ENCODE peak calls at places on chromosome 21, in nine cellular contexts. W is sciatic nerve; H is stimulated activated CD4-positive, alpha-beta T cell treated with anti-CD3 and anti-CD28 coated beads, TNF-alpha, amount 100 ng/mL, for 24 hours; T is NCI-H1092 treated with DMSO at 0.1 percent for 48 hours; C is WTC11; E is activated T-cell treated with anti-CD3 and anti-CD28 coated beads for 1 hour; Y is astrocyte of the spinal cord; P is AG10803; L is tibial artery. J is an unnamed sample.

GRCh38 chr21:43020177-43020576 is 45.8 kb downstream of the PKNOX1 start:
- DNase-seq in W (no peak), H (no peak), T (no peak), C (no peak), E (no peak), Y (no peak), P (no peak), L (no peak), J (no peak)

GRCh38 chr21:35323947-35324346 is 274.8 kb upstream of the RUNX1 start:
- DNase-seq in W (no peak), H (no peak), T (no peak), C (no peak), E (no peak), Y (peak), P (peak), L (peak), J (no peak)

GRCh38 chr21:38459490-38459889 is 38.8 kb downstream of the ERG start:
- DNase-seq in W (no peak), H (no peak), T (no peak), C (no peak), E (no peak), Y (no peak), P (no peak), L (no peak), J (no peak)

GRCh38 chr21:41597227-41597626 is 89.3 kb upstream of the TMPRSS2 start:
- DNase-seq in W (peak), H (no peak), T (no peak), C (no peak), E (no peak), Y (no peak), P (no peak), L (no peak), J (no peak)

GRCh38 chr21:15276243-15276642 is 211.4 kb upstream of the NRIP1 start:
- DNase-seq in W (no peak), H (no peak), T (no peak), C (no peak), E (no peak), Y (no peak), P (no peak), L (no peak), J (no peak)

GRCh38 chr21:33455858-33456446 is 23.8 kb downstream of the TMEM50B start:
- DNase-seq in W (no peak), H (no peak), T (no peak), C (no peak), E (no peak), Y (no peak), P (no peak), L (no peak), J (no peak)

GRCh38 chr21:45320261-45320990 is 32.7 kb upstream of the POFUT2 start:
- DNase-seq in W (peak), H (no peak), T (peak), C (no peak), E (no peak), Y (no peak), P (no peak), L (peak), J (no peak)

GRCh38 chr21:38386967-38387366 is 111.3 kb downstream of the ERG start:
- DNase-seq in W (no peak), H (no peak), T (no peak), C (no peak), E (no peak), Y (peak), P (no peak), L (no peak), J (no peak)

GRCh38 chr21:39153373-39153772 is 29.9 kb downstream of the PSMG1 start:
- DNase-seq in W (no peak), H (no peak), T (no peak), C (peak), E (no peak), Y (no peak), P (no peak), L (no peak), J (no peak)

GRCh38 chr21:38314534-38314933 is 57.7 kb downstream of the KCNJ15 start:
- DNase-seq in W (no peak), H (no peak), T (no peak), C (no peak), E (no peak), Y (no peak), P (no peak), L (no peak), J (no peak)

GRCh38 chr21:19507682-19508260 is 1104.2 kb upstream of the TMPRSS15 start:
- DNase-seq in W (no peak), H (no peak), T (no peak), C (no peak), E (no peak), Y (no peak), P (no peak), L (no peak), J (no peak)

GRCh38 chr21:42570841-42571387 is 57.3 kb downstream of the SLC37A1 start:
- DNase-seq in W (peak), H (no peak), T (peak), C (peak), E (no peak), Y (no peak), P (no peak), L (peak), J (no peak)

GRCh38 chr21:35933466-35933865 is 126.9 kb downstream of the SETD4 start:
- DNase-seq in W (peak), H (no peak), T (no peak), C (no peak), E (no peak), Y (peak), P (peak), L (peak), J (no peak)

GRCh38 chr21:33543505-33544129 is 779 bp downstream of the SON start:
- DNase-seq in W (peak), H (peak), T (peak), C (peak), E (no peak), Y (no peak), P (no peak), L (no peak), J (peak)

GRCh38 chr21:45026833-45027232 is 47.5 kb upstream of the ADARB1 start:
- DNase-seq in W (no peak), H (no peak), T (no peak), C (no peak), E (no peak), Y (no peak), P (no peak), L (peak), J (no peak)

GRCh38 chr21:46297311-46298082 is 11.4 kb downstream of the YBEY start:
- DNase-seq in W (peak), H (no peak), T (peak), C (peak), E (no peak), Y (peak), P (no peak), L (no peak), J (no peak)

GRCh38 chr21:41207401-41208388 is 39.7 kb downstream of the BACE2 start:
- DNase-seq in W (peak), H (no peak), T (peak), C (no peak), E (no peak), Y (peak), P (peak), L (peak), J (no peak)

GRCh38 chr21:22223385-22223784 is 1225.2 kb downstream of the NCAM2 start:
- DNase-seq in W (no peak), H (no peak), T (no peak), C (no peak), E (no peak), Y (no peak), P (no peak), L (no peak), J (no peak)

GRCh38 chr21:42991992-42992740 is 17.8 kb downstream of the PKNOX1 start:
- DNase-seq in W (no peak), H (no peak), T (no peak), C (no peak), E (no peak), Y (peak), P (peak), L (peak), J (peak)

GRCh38 chr21:20083925-20084324 is 914.3 kb upstream of the NCAM2 start:
- DNase-seq in W (no peak), H (no peak), T (no peak), C (no peak), E (no peak), Y (no peak), P (no peak), L (no peak), J (no peak)

GRCh38 chr21:37986751-37987399 is 70.6 kb upstream of the KCNJ6 start:
- DNase-seq in W (no peak), H (no peak), T (peak), C (no peak), E (no peak), Y (no peak), P (no peak), L (no peak), J (no peak)

GRCh38 chr21:43778469-43779335 is 2.6 kb upstream of the CSTB start:
- DNase-seq in W (no peak), H (no peak), T (no peak), C (no peak), E (no peak), Y (peak), P (no peak), L (no peak), J (no peak)

GRCh38 chr21:37878946-37879660 is 37.2 kb downstream of the KCNJ6 start:
- DNase-seq in W (no peak), H (no peak), T (no peak), C (no peak), E (no peak), Y (peak), P (peak), L (no peak), J (no peak)

GRCh38 chr21:18155508-18156193 is 89.0 kb upstream of the CHODL start:
- DNase-seq in W (no peak), H (no peak), T (no peak), C (no peak), E (no peak), Y (peak), P (no peak), L (no peak), J (no peak)

GRCh38 chr21:27776925-27777553 is 810.2 kb upstream of the ADAMTS5 start:
- DNase-seq in W (peak), H (no peak), T (no peak), C (no peak), E (no peak), Y (no peak), P (no peak), L (no peak), J (no peak)